ENCODE peak calls at places on chromosome 22, in four cellular contexts. I is IMR-90, Q is fibroblast of pulmonary artery, B is dorsolateral prefrontal cortex. U is an unnamed sample.

GRCh38 chr22:35452351-35452781 is 52.4 kb downstream of the MCM5 start:
- DNase-seq in I (no peak), Q (no peak), B (no peak), U (no peak)

GRCh38 chr22:46674367-46674781 is 54.2 kb downstream of the GRAMD4 start:
- DNase-seq in I (no peak), Q (no peak), B (peak; percentile 65), U (no peak)

GRCh38 chr22:26489447-26490036 is 5.9 kb downstream of the SRRD start:
- DNase-seq in I (no peak), Q (no peak), B (no peak), U (no peak)

GRCh38 chr22:46900549-46900948 is 138.1 kb downstream of the TBC1D22A start:
- DNase-seq in I (no peak), Q (no peak), B (no peak), U (no peak)

GRCh38 chr22:35894937-35895708 is 133.5 kb downstream of the RBFOX2 start:
- DNase-seq in I (peak; percentile 79), Q (peak; percentile 85), B (no peak), U (peak; percentile 83)

GRCh38 chr22:46681010-46681409 is 57.0 kb downstream of the CERK start:
- DNase-seq in I (no peak), Q (no peak), B (no peak), U (no peak)

GRCh38 chr22:49331223-49331815 is 496.4 kb downstream of the BRD1 start:
- DNase-seq in I (no peak), Q (no peak), B (no peak), U (no peak)

GRCh38 chr22:44096736-44097135 is 72.6 kb downstream of the PARVB start:
- DNase-seq in I (no peak), Q (no peak), B (no peak), U (no peak)

GRCh38 chr22:22407061-22407460 is 101.5 kb downstream of the ZNF280B start:
- DNase-seq in I (no peak), Q (no peak), B (no peak), U (no peak)

GRCh38 chr22:22408269-22408668 is 100.3 kb downstream of the ZNF280B start:
- DNase-seq in I (no peak), Q (no peak), B (no peak), U (no peak)

GRCh38 chr22:22410677-22411076 is 97.9 kb downstream of the ZNF280B start:
- DNase-seq in I (no peak), Q (no peak), B (no peak), U (no peak)

GRCh38 chr22:22410121-22410520 is 98.4 kb downstream of the ZNF280B start:
- DNase-seq in I (no peak), Q (no peak), B (no peak), U (peak; percentile 19)

DNA sequence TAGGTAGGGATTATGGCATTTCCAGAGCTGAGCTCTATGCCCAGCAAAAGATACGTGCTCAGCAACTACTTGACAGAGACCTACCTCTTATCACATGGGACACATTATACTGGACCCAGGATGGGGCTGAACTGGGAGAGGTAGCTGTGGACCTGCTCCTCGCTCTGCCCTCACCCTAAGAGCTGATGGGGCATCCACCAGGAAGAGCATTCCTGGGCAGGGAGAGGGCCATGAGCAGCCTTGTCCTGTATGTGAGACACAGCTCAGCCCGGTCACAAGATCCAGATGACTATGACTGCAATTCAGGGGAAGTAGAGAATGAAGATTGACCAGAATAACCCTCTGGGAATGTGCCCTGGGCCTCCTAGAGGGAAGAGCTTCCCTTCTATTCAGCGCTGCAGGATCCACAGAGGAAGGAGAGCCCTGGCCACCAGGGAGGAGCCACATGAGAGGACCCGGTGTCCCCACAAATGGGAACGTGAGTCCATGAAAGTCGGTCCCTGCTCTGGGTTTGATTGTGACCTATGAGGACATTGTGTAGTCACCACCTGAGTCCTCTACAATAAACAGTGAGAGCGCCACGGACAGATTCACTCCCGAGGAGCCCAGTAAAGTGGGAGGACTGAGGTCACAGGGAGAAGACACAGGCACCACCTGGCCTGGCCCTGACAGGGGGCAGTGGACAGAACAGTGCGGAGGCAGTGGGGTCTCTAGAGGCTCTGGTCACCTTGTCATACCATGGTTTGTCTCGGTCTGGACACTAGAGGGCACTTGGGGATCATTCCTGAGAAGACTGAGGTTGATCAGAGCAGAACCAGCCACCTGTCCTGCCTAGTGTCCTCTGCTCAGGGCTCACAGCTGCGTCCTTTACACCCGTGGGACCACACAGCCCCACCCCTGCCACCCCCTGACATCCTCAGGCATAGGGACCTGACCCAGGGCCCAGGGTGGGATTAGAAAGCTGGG is 99.5 kb downstream of the ZNF280B start:
- DNase-seq in I (peak; percentile 4), Q (peak; percentile 28), B (no peak), U (peak; percentile 13)
- TF ChIP-seq CTCF in I (peak; percentile 24), Q (peak; percentile 60), B (no peak), U (peak; percentile 49)

DNA sequence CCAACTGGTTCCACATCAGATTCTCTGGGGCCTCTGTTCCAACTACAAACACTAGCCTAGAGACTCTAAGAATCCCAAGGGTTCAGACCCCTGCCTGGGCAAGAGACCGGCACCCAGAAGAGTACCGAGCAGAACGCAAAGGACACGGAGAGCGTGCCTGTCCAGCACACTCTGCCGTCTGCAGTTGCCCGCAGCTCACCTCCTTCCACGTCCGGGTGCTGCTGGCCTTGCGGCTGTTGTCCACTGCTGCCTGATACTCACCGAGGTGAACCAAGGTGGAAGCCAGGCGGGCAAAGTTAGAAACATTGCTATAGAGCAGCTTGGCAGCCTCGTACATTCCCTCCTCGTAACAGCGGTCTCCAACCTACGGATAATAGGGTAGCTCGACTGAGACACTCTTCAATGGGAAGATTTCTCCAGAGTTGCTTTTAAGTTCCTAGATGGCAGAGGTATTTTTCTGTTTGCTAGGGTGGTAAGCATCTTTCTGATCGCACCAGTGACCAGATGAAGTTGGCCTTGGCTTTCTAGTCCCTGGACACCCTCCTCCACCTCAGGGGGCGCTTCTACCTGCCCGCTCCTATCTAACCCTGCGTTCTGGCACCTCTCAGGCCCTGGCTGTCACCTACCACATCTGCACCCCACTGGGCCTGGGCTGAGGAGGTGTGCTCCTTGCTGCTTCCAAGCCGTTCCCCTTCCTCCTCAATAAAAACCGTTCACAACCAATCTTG is 22.8 kb upstream of the SLC25A1 start:
- DNase-seq in I (no peak), Q (no peak), B (no peak), U (no peak)
- H3K4me3 ChIP-seq in I (no peak overlapping the region), Q (no peak overlapping the region), B (no peak overlapping the region), U (no peak overlapping the region)

DNA sequence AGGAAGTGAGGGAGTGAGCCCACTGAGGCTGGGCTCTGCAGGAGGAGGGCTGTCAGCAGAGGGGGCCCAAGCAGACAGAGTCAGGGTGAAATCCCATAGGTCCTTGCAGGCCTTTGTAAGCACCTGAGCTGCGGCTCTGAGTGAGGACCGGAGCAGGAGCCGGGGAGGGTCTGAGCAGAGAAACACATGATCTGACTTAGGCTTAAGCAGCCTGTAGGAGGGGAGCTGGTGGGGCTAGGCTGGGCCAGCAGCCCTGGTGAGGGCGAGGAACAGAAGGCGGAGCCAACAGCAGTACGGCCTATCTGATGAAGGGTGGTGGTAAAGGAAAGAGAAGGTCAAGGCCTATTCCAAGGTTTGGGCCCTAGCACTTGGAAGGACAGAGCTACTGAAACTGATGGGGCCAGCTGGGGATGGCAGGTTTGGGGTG is 26.9 kb upstream of the CBX7 start:
- DNase-seq in I (no peak), Q (no peak), B (no peak), U (no peak)
- TF ChIP-seq CTCF in I (no peak), Q (no peak), B (no peak), U (no peak)

GRCh38 chr22:40533712-40534378 is 102.7 kb downstream of the MRTFA start:
- DNase-seq in I (peak; percentile 74), Q (peak; percentile 74), B (no peak), U (peak; percentile 63)

GRCh38 chr22:40529817-40530216 is 106.7 kb downstream of the MRTFA start:
- DNase-seq in I (peak; percentile 47), Q (no peak), B (no peak), U (no peak)

GRCh38 chr22:40534379-40535188 is 101.9 kb downstream of the MRTFA start:
- DNase-seq in I (peak; percentile 71), Q (peak; percentile 53), B (peak; percentile 16), U (peak; percentile 57)

GRCh38 chr22:40535189-40535512 is 101.4 kb downstream of the MRTFA start:
- DNase-seq in I (no peak), Q (no peak), B (no peak), U (no peak)

DNA sequence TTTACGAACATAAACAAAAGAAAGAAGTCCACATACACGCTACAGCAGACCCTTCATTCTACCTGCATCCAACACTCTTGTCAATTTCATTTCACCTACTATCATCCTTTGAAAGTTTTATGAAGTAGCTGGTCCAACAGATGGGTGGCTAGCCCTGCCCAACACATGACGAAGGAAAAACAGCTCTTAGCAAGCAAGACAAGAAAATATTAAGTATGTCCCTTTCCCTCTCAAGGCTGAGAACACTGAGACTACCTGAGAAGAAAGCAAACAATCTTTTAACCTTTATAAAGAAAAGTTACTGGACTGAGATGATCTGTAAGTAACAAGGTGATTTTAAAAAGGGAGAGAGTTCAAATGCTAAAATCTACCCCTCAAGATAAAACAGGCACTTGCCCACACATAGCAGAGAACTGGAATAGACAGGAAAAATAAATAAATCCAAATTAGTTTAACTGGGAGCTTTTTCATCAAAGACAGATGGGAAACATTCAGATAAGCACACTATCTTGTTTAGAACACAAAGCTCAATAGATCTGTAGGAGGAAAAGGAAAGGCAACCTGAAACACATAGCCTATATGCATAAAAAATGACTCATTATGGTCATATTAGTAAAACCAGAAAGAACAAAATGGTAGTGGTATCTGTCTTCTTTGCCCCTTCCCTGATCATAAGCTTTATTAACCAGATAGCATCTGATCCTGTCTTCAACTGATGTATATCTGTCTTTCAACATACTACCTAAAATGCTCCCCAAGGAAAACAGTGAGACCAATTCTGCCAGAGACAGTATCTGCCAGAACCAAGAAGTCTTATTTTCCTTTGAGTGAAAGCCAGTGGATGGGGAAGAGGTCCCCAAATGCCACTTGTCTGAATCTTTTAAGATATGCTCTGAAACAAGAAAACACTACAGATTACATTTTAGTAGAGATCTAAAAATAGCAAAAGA is 104.3 kb downstream of the MRTFA start:
- DNase-seq in I (no peak), Q (no peak), B (no peak), U (no peak)
- H3K4me3 ChIP-seq in I (no peak overlapping the region), Q (peak overlapping the region; percentile 47), B (peak overlapping the region; percentile 44), U (peak overlapping the region; percentile 35)

GRCh38 chr22:31178859-31179258 is 18.9 kb downstream of the RNF185 start:
- DNase-seq in I (no peak), Q (no peak), B (no peak), U (no peak)

GRCh38 chr22:31179345-31179744 is 19.4 kb downstream of the RNF185 start:
- DNase-seq in I (peak; percentile 23), Q (no peak), B (no peak), U (peak; percentile 76)

GRCh38 chr22:31173386-31174145 is 13.6 kb downstream of the RNF185 start:
- DNase-seq in I (peak; percentile 95), Q (peak; percentile 77), B (no peak), U (peak; percentile 86)

GRCh38 chr22:31176923-31177322 is 16.9 kb downstream of the RNF185 start:
- DNase-seq in I (no peak), Q (no peak), B (no peak), U (no peak)

GRCh38 chr22:31177420-31178162 is 17.6 kb downstream of the RNF185 start:
- DNase-seq in I (peak; percentile 96), Q (peak; percentile 74), B (no peak), U (peak; percentile 98)
- TF ChIP-seq CTCF in I (peak; percentile 8), Q (no peak), B (no peak), U (peak; percentile 41)

GRCh38 chr22:42688241-42688913 is 32.3 kb downstream of the A4GALT start:
- DNase-seq in I (peak; percentile 93), Q (peak; percentile 95), B (peak; percentile 30), U (peak; percentile 92)
- H3K4me3 ChIP-seq in I (no peak overlapping the region), Q (no peak overlapping the region), B (no peak overlapping the region), U (no peak overlapping the region)

DNA sequence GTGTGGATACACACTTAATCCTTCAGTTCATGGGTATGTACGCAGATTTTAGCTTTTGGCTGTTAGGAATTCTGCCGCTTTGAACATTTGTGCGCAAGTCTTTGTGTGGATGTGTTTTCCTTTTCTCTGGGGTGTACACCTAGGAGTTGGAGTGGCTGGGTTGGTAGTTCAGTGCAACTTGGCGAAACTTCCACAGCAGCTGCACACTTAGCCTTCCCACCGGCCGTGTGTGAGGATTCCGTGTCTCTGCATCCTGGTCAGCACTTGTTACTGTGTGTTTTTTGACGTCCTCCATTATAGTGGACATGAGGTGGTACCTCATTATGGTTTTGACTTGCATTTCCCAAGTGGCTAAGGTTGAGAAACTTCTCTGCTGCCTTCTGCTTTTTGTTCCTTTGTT is 72.2 kb upstream of the SLC25A18 start:
- DNase-seq in I (no peak), Q (no peak), B (no peak), U (no peak)
- TF ChIP-seq CTCF in I (no peak), Q (no peak), B (no peak), U (no peak)